ENCODE peak calls at places on chromosomes 11 and 22, in seven cellular contexts. R, E, G, C, T, F and Y are unnamed samples.

GRCh38 chr11:1415631-1416030 is 25.9 kb downstream of the BRSK2 start:
- DNase-seq in T (no peak), E (no peak), R (no peak), G (no peak), F (no peak), C (no peak), Y (no peak)

GRCh38 chr11:62880231-62880802 is 379 bp upstream of the SLC3A2 start:
- DNase-seq in G (peak; percentile 29), C (peak; percentile 53), R (peak; percentile 74), F (peak; percentile 67), E (no peak), T (no peak), Y (no peak)

GRCh38 chr11:76327756-76328388 is 53.1 kb downstream of the THAP12 start:
- DNase-seq in E (peak; percentile 31), G (no peak), R (no peak), F (no peak), T (no peak), C (no peak), Y (no peak)

GRCh38 chr22:18966748-18967147 is 30.7 kb upstream of the PRODH start:
- DNase-seq in E (no peak), G (no peak), R (no peak), F (no peak), T (no peak), C (no peak), Y (no peak)

GRCh38 chr11:6992026-6992425 is 28.1 kb downstream of the ZNF214 start:
- DNase-seq in G (no peak), E (no peak), C (no peak), R (no peak), T (no peak), F (no peak), Y (no peak)

GRCh38 chr11:120500414-120500936 is 11.1 kb upstream of the GRIK4 start:
- DNase-seq in F (no peak), R (no peak), G (no peak), T (no peak), C (no peak), E (no peak), Y (no peak)

GRCh38 chr11:8297781-8298440 is 34.2 kb upstream of the LMO1 start:
- DNase-seq in F (no peak), C (no peak), R (no peak), E (no peak), G (no peak), T (no peak), Y (no peak)

GRCh38 chr11:9982796-9983579 is 311.0 kb downstream of the SBF2 start:
- DNase-seq in G (no peak), E (peak; percentile 60), C (no peak), F (no peak), R (no peak), T (no peak), Y (peak; percentile 31)

GRCh38 chr22:37669586-37669985 is 5.8 kb upstream of the LGALS1 start:
- DNase-seq in C (no peak), G (no peak), E (no peak), T (no peak), F (no peak), R (peak; percentile 85), Y (no peak)

GRCh38 chr11:119758291-119758690 is 29.3 kb upstream of the NECTIN1 start:
- DNase-seq in T (no peak), R (no peak), C (no peak), E (no peak), G (no peak), F (no peak), Y (no peak)

GRCh38 chr11:64000026-64000739 is 13.9 kb downstream of the OTUB1 start:
- DNase-seq in E (peak; percentile 86), C (peak; percentile 70), R (no peak), G (peak; percentile 47), T (peak; percentile 78), F (peak; percentile 88), Y (no peak)

GRCh38 chr11:724063-724732 is 18.2 kb downstream of the EPS8L2 start:
- DNase-seq in E (no peak), R (no peak), G (no peak), F (no peak), C (no peak), T (no peak), Y (no peak)